ENCODE peak calls at places on chromosome 11, in nine cellular contexts. B is SK-N-MC, U is GM23338, P is stomach, G is HCT116, T is transverse colon, F is esophagus muscularis mucosa, H is sigmoid colon, S is HepG2. J is an unnamed sample.

GRCh38 chr11:17296852-17297559 is 20.5 kb downstream of the NUCB2 start:
- DNase-seq in S (no peak), P (no peak), T (no peak), F (no peak), G (no peak), B (no peak), H (no peak), U (no peak), J (no peak)

GRCh38 chr11:94838027-94838610 is 70.0 kb downstream of the AMOTL1 start:
- DNase-seq in B (no peak), P (no peak), G (no peak), T (no peak), U (no peak), S (no peak), H (no peak), F (no peak), J (no peak)

GRCh38 chr11:57440744-57441414 is 14.0 kb upstream of the SLC43A3 start:
- DNase-seq in B (no peak), U (no peak), G (no peak), F (no peak), H (no peak), T (no peak), P (no peak), S (peak), J (no peak)

GRCh38 chr11:126129681-126130671 is 67.3 kb upstream of the CDON start:
- DNase-seq in T (no peak), P (no peak), S (no peak), H (peak), B (no peak), F (no peak), G (no peak), U (no peak), J (no peak)

GRCh38 chr11:33636104-33636503 is 64.5 kb downstream of the C11orf91 start:
- DNase-seq in B (no peak), T (no peak), F (no peak), H (no peak), P (no peak), U (no peak), S (no peak), G (no peak), J (no peak)

GRCh38 chr11:90222459-90223247 is at the start of gene CHORDC1:
- DNase-seq in H (peak), T (peak), F (peak), G (peak), P (peak), B (no peak), U (peak), S (peak), J (peak)

GRCh38 chr11:64263021-64263946 is 12.0 kb downstream of the PLCB3 start:
- DNase-seq in F (no peak), S (no peak), G (no peak), P (no peak), T (no peak), H (no peak), B (no peak), U (peak), J (no peak)

GRCh38 chr11:130451261-130452019 is 3.0 kb downstream of the ADAMTS15 start:
- DNase-seq in S (no peak), G (no peak), H (no peak), P (peak), B (no peak), T (no peak), F (no peak), U (no peak), J (no peak)

GRCh38 chr11:60925685-60926267 is 1.5 kb downstream of the TMEM132A start:
- DNase-seq in H (no peak), S (no peak), F (no peak), P (no peak), T (no peak), G (no peak), B (no peak), U (no peak), J (no peak)

GRCh38 chr11:86511086-86511551 is 136.4 kb downstream of the CCDC81 start:
- DNase-seq in S (no peak), B (no peak), U (no peak), H (no peak), F (no peak), P (no peak), G (no peak), T (no peak), J (no peak)

GRCh38 chr11:86365566-86365965 is 9.1 kb upstream of the CCDC81 start:
- DNase-seq in P (no peak), F (no peak), H (no peak), G (no peak), U (no peak), T (no peak), S (no peak), B (no peak), J (no peak)

DNA sequence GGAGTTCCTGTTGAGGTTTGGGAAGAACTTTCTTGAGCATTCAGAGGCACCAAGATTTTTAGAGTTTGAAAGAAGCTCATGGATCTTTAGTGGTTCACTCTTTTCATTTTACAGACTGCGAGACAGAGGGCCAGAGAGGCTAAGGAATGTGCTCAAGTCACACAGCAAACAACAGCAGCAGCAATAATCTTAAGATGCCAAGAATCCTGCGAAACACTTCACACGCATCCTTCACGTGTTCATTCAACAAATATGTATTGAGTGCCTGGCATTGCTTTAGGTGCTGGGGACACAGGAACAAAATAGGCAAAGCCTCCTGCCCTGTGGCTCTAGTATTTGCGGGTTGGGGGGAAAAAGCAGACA is 987 bp upstream of the TMPRSS13 start:
- DNase-seq in U (no peak), H (no peak), B (no peak), F (no peak), T (no peak), G (no peak), P (no peak), S (no peak), J (no peak)
- H3K4me3 ChIP-seq in U (no peak), H (no peak), B (no peak), F (no peak), T (no peak), G (no peak), P (no peak), S (no peak), J (no peak)

GRCh38 chr11:1812801-1813200 is 22.0 kb upstream of the SYT8 start:
- DNase-seq in U (no peak), S (no peak), P (no peak), B (no peak), F (no peak), T (no peak), G (no peak), H (no peak), J (no peak)

GRCh38 chr11:1812274-1812673 is 22.5 kb upstream of the SYT8 start:
- DNase-seq in U (no peak), S (no peak), P (no peak), H (no peak), B (no peak), F (no peak), T (no peak), G (no peak), J (no peak)

GRCh38 chr11:1807628-1807995 is 27.2 kb upstream of the SYT8 start:
- DNase-seq in P (no peak), T (no peak), F (no peak), S (no peak), B (no peak), H (no peak), G (no peak), U (peak), J (no peak)

GRCh38 chr11:1814691-1815090 is 20.1 kb upstream of the SYT8 start:
- DNase-seq in U (no peak), F (no peak), P (no peak), S (no peak), B (no peak), G (no peak), H (peak), T (no peak), J (no peak)

DNA sequence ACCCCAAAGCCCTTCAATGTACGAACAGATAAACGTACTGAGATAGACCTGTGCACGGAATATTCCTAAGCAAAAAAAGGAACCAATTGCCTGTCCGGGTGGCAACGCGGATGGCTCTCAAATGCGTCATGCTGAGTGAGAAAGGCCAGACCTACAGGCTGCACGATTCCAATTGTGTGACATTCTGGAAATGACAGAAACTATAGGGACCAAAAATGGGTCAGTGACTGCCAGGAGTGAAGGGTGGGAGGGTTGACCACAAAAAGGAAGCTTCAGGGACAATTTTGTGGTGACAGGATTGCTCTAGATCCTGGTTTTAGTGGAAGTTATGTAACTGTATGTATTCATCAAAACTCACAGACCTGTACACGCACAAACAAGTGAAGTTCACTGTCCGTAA is 24.0 kb upstream of the SYT8 start:
- DNase-seq in H (no peak), U (no peak), G (no peak), T (no peak), P (no peak), B (no peak), S (no peak), F (no peak), J (no peak)
- TF ChIP-seq POLR2AphosphoS5 in H (no peak), U (no peak), G (no peak), T (no peak), P (no peak), B (no peak), S (no peak), F (no peak), J (no peak)

GRCh38 chr11:122183933-122184332 is 67.9 kb upstream of the BLID start:
- DNase-seq in U (no peak), T (no peak), P (no peak), F (no peak), H (no peak), G (no peak), S (no peak), B (no peak), J (no peak)
- H3K4me3 ChIP-seq in U (no peak), T (no peak), P (no peak), F (no peak), H (no peak), G (no peak), S (no peak), B (no peak), J (no peak)

GRCh38 chr11:958101-958500 is 32.4 kb downstream of the AP2A2 start:
- DNase-seq in T (no peak), H (no peak), U (no peak), B (no peak), S (no peak), P (no peak), F (no peak), G (no peak), J (no peak)

GRCh38 chr11:953513-953912 is 27.8 kb downstream of the AP2A2 start:
- DNase-seq in T (no peak), G (no peak), H (no peak), F (no peak), S (peak), U (no peak), B (no peak), P (no peak), J (no peak)

GRCh38 chr11:954392-955144 is 28.9 kb downstream of the AP2A2 start:
- DNase-seq in U (no peak), T (no peak), B (no peak), P (no peak), F (no peak), S (no peak), G (no peak), H (no peak), J (no peak)

GRCh38 chr11:957201-957920 is 31.7 kb downstream of the AP2A2 start:
- DNase-seq in P (no peak), F (no peak), H (no peak), B (no peak), U (no peak), T (no peak), G (no peak), S (no peak), J (no peak)

GRCh38 chr11:955154-956049 is 29.7 kb downstream of the AP2A2 start:
- DNase-seq in P (no peak), B (no peak), T (peak), U (no peak), H (no peak), F (no peak), G (no peak), S (no peak), J (no peak)
- TF ChIP-seq POLR2AphosphoS5 in P (no peak), B (no peak), T (no peak), U (no peak), H (no peak), F (no peak), G (no peak), S (no peak), J (no peak)

GRCh38 chr11:2862950-2863618 is 22.5 kb downstream of the CDKN1C start:
- DNase-seq in B (no peak), G (no peak), T (no peak), P (no peak), F (no peak), S (no peak), U (peak), H (no peak), J (no peak)

GRCh38 chr11:2864890-2865289 is 20.7 kb downstream of the CDKN1C start:
- DNase-seq in U (no peak), B (no peak), S (no peak), P (no peak), G (no peak), H (no peak), F (no peak), T (no peak), J (no peak)

GRCh38 chr11:2859706-2860037 is 25.9 kb downstream of the CDKN1C start:
- DNase-seq in S (no peak), P (no peak), U (no peak), B (no peak), H (no peak), G (no peak), F (no peak), T (no peak), J (no peak)

GRCh38 chr11:2860636-2861035 is 24.9 kb downstream of the CDKN1C start:
- DNase-seq in F (no peak), U (no peak), S (peak), H (no peak), G (no peak), T (peak), P (peak), B (no peak), J (no peak)

GRCh38 chr11:2862395-2862949 is 23.1 kb downstream of the CDKN1C start:
- DNase-seq in S (no peak), T (no peak), F (no peak), B (no peak), H (no peak), U (peak), G (no peak), P (no peak), J (no peak)
- H3K4me3 ChIP-seq in S (no peak), T (peak), F (peak), B (no peak), H (peak), U (peak), G (no peak), P (peak), J (peak)

GRCh38 chr11:21263026-21263425 is 593.6 kb downstream of the NELL1 start:
- DNase-seq in P (no peak), B (no peak), T (no peak), G (no peak), F (no peak), H (no peak), S (no peak), U (no peak), J (no peak)
- TF ChIP-seq POLR2AphosphoS5 in P (no peak), B (no peak), T (no peak), G (no peak), F (no peak), H (no peak), S (no peak), U (no peak), J (no peak)

GRCh38 chr11:70029831-70030811 is 48.0 kb upstream of the ANO1 start:
- DNase-seq in H (no peak), T (no peak), B (no peak), F (no peak), U (no peak), S (no peak), P (no peak), G (no peak), J (no peak)
- H3K4me3 ChIP-seq in H (no peak), T (no peak), B (no peak), F (no peak), U (no peak), S (no peak), P (no peak), G (no peak), J (no peak)